ENCODE peak calls at places on chromosomes 12 and 14, in four cellular contexts. One of them, this sample, is unnamed.

GRCh38 chr12:115337693-115338543 is 653.9 kb upstream of the TBX3 start:
- DNase-seq in anterior cingulate cortex: no peak
- DNase-seq in Jurkat, Clone E6-1: no peak
- DNase-seq in stimulated activated naive B cell treated with anti-CD40 and anti-IgM and Interleukin-4, amounts not matched to agents 10 μg/mL and 1 μg/mL and 100 μg/mL, for 72 hours: no peak
- DNase-seq in this sample: peak

GRCh38 chr12:108305520-108305919 is 33.6 kb downstream of the CMKLR1 start:
- DNase-seq in anterior cingulate cortex: peak
- DNase-seq in Jurkat, Clone E6-1: no peak
- DNase-seq in stimulated activated naive B cell treated with anti-CD40 and anti-IgM and Interleukin-4, amounts not matched to agents 10 μg/mL and 1 μg/mL and 100 μg/mL, for 72 hours: no peak
- DNase-seq in this sample: no peak

GRCh38 chr12:76032043-76032981 is 736 bp upstream of the PHLDA1 start:
- DNase-seq in anterior cingulate cortex: peak
- DNase-seq in Jurkat, Clone E6-1: no peak
- DNase-seq in stimulated activated naive B cell treated with anti-CD40 and anti-IgM and Interleukin-4, amounts not matched to agents 10 μg/mL and 1 μg/mL and 100 μg/mL, for 72 hours: peak
- DNase-seq in this sample: peak

GRCh38 chr14:70303528-70304293 is 55.8 kb downstream of the COX16 start:
- DNase-seq in anterior cingulate cortex: no peak
- DNase-seq in Jurkat, Clone E6-1: no peak
- DNase-seq in stimulated activated naive B cell treated with anti-CD40 and anti-IgM and Interleukin-4, amounts not matched to agents 10 μg/mL and 1 μg/mL and 100 μg/mL, for 72 hours: no peak
- DNase-seq in this sample: no peak

GRCh38 chr12:18430425-18431048 is 169.2 kb downstream of the PIK3C2G start:
- DNase-seq in anterior cingulate cortex: no peak
- DNase-seq in Jurkat, Clone E6-1: peak
- DNase-seq in stimulated activated naive B cell treated with anti-CD40 and anti-IgM and Interleukin-4, amounts not matched to agents 10 μg/mL and 1 μg/mL and 100 μg/mL, for 72 hours: no peak
- DNase-seq in this sample: peak

GRCh38 chr12:51391047-51391837 is at the start of gene GALNT6:
- DNase-seq in anterior cingulate cortex: no peak
- DNase-seq in Jurkat, Clone E6-1: peak
- DNase-seq in stimulated activated naive B cell treated with anti-CD40 and anti-IgM and Interleukin-4, amounts not matched to agents 10 μg/mL and 1 μg/mL and 100 μg/mL, for 72 hours: peak
- DNase-seq in this sample: peak

GRCh38 chr14:75911883-75912282 is 69.9 kb downstream of the TGFB3 start:
- DNase-seq in anterior cingulate cortex: peak
- DNase-seq in Jurkat, Clone E6-1: no peak
- DNase-seq in stimulated activated naive B cell treated with anti-CD40 and anti-IgM and Interleukin-4, amounts not matched to agents 10 μg/mL and 1 μg/mL and 100 μg/mL, for 72 hours: no peak
- DNase-seq in this sample: peak

GRCh38 chr12:2429032-2429431 is 365.7 kb upstream of the FKBP4 start:
- DNase-seq in anterior cingulate cortex: no peak
- DNase-seq in Jurkat, Clone E6-1: no peak
- DNase-seq in stimulated activated naive B cell treated with anti-CD40 and anti-IgM and Interleukin-4, amounts not matched to agents 10 μg/mL and 1 μg/mL and 100 μg/mL, for 72 hours: no peak
- DNase-seq in this sample: no peak

GRCh38 chr12:75750950-75751349 is 239.5 kb upstream of the KRR1 start:
- DNase-seq in anterior cingulate cortex: no peak
- DNase-seq in Jurkat, Clone E6-1: no peak
- DNase-seq in stimulated activated naive B cell treated with anti-CD40 and anti-IgM and Interleukin-4, amounts not matched to agents 10 μg/mL and 1 μg/mL and 100 μg/mL, for 72 hours: no peak
- DNase-seq in this sample: no peak

GRCh38 chr12:64609543-64610091 is 678 bp upstream of the RASSF3 start:
- DNase-seq in anterior cingulate cortex: no peak
- DNase-seq in Jurkat, Clone E6-1: no peak
- DNase-seq in stimulated activated naive B cell treated with anti-CD40 and anti-IgM and Interleukin-4, amounts not matched to agents 10 μg/mL and 1 μg/mL and 100 μg/mL, for 72 hours: no peak
- DNase-seq in this sample: peak

GRCh38 chr12:53124352-53124723 is 21.1 kb downstream of the SOAT2 start:
- DNase-seq in anterior cingulate cortex: no peak
- DNase-seq in Jurkat, Clone E6-1: no peak
- DNase-seq in stimulated activated naive B cell treated with anti-CD40 and anti-IgM and Interleukin-4, amounts not matched to agents 10 μg/mL and 1 μg/mL and 100 μg/mL, for 72 hours: no peak
- DNase-seq in this sample: no peak

GRCh38 chr12:12167847-12168246 is 97.1 kb downstream of the BCL2L14 start:
- DNase-seq in anterior cingulate cortex: no peak
- DNase-seq in Jurkat, Clone E6-1: no peak
- DNase-seq in stimulated activated naive B cell treated with anti-CD40 and anti-IgM and Interleukin-4, amounts not matched to agents 10 μg/mL and 1 μg/mL and 100 μg/mL, for 72 hours: no peak
- DNase-seq in this sample: no peak

GRCh38 chr14:34665785-34666425 is 36.0 kb upstream of the SNX6 start:
- DNase-seq in anterior cingulate cortex: no peak
- DNase-seq in Jurkat, Clone E6-1: peak
- DNase-seq in stimulated activated naive B cell treated with anti-CD40 and anti-IgM and Interleukin-4, amounts not matched to agents 10 μg/mL and 1 μg/mL and 100 μg/mL, for 72 hours: no peak
- DNase-seq in this sample: no peak

GRCh38 chr14:36683083-36683724 is 21.5 kb downstream of the PAX9 start:
- DNase-seq in anterior cingulate cortex: no peak
- DNase-seq in Jurkat, Clone E6-1: no peak
- DNase-seq in stimulated activated naive B cell treated with anti-CD40 and anti-IgM and Interleukin-4, amounts not matched to agents 10 μg/mL and 1 μg/mL and 100 μg/mL, for 72 hours: no peak
- DNase-seq in this sample: no peak

GRCh38 chr14:69612759-69613145 is 1.4 kb downstream of the SUSD6 start:
- DNase-seq in anterior cingulate cortex: no peak
- DNase-seq in Jurkat, Clone E6-1: no peak
- DNase-seq in stimulated activated naive B cell treated with anti-CD40 and anti-IgM and Interleukin-4, amounts not matched to agents 10 μg/mL and 1 μg/mL and 100 μg/mL, for 72 hours: no peak
- DNase-seq in this sample: no peak

GRCh38 chr12:47781479-47782371 is 8.7 kb downstream of the SLC48A1 start:
- DNase-seq in anterior cingulate cortex: no peak
- DNase-seq in Jurkat, Clone E6-1: no peak
- DNase-seq in stimulated activated naive B cell treated with anti-CD40 and anti-IgM and Interleukin-4, amounts not matched to agents 10 μg/mL and 1 μg/mL and 100 μg/mL, for 72 hours: no peak
- DNase-seq in this sample: no peak

GRCh38 chr12:32148372-32148771 is 41.7 kb downstream of the BICD1 start:
- DNase-seq in anterior cingulate cortex: no peak
- DNase-seq in Jurkat, Clone E6-1: no peak
- DNase-seq in stimulated activated naive B cell treated with anti-CD40 and anti-IgM and Interleukin-4, amounts not matched to agents 10 μg/mL and 1 μg/mL and 100 μg/mL, for 72 hours: no peak
- DNase-seq in this sample: no peak

GRCh38 chr14:53979141-53979673 is 22.6 kb upstream of the BMP4 start:
- DNase-seq in anterior cingulate cortex: no peak
- DNase-seq in Jurkat, Clone E6-1: no peak
- DNase-seq in stimulated activated naive B cell treated with anti-CD40 and anti-IgM and Interleukin-4, amounts not matched to agents 10 μg/mL and 1 μg/mL and 100 μg/mL, for 72 hours: no peak
- DNase-seq in this sample: no peak

GRCh38 chr14:57182760-57183503 is 85.8 kb downstream of the EXOC5 start:
- DNase-seq in anterior cingulate cortex: no peak
- DNase-seq in Jurkat, Clone E6-1: peak
- DNase-seq in stimulated activated naive B cell treated with anti-CD40 and anti-IgM and Interleukin-4, amounts not matched to agents 10 μg/mL and 1 μg/mL and 100 μg/mL, for 72 hours: no peak
- DNase-seq in this sample: no peak

GRCh38 chr14:31270196-31270772 is 62.7 kb upstream of the HECTD1 start:
- DNase-seq in anterior cingulate cortex: no peak
- DNase-seq in Jurkat, Clone E6-1: no peak
- DNase-seq in stimulated activated naive B cell treated with anti-CD40 and anti-IgM and Interleukin-4, amounts not matched to agents 10 μg/mL and 1 μg/mL and 100 μg/mL, for 72 hours: no peak
- DNase-seq in this sample: no peak

GRCh38 chr12:121568971-121569808 is 11.6 kb downstream of the KDM2B start:
- DNase-seq in anterior cingulate cortex: no peak
- DNase-seq in Jurkat, Clone E6-1: no peak
- DNase-seq in stimulated activated naive B cell treated with anti-CD40 and anti-IgM and Interleukin-4, amounts not matched to agents 10 μg/mL and 1 μg/mL and 100 μg/mL, for 72 hours: no peak
- DNase-seq in this sample: no peak

GRCh38 chr12:4011597-4011996 is 138.4 kb upstream of the PARP11 start:
- DNase-seq in anterior cingulate cortex: no peak
- DNase-seq in Jurkat, Clone E6-1: no peak
- DNase-seq in stimulated activated naive B cell treated with anti-CD40 and anti-IgM and Interleukin-4, amounts not matched to agents 10 μg/mL and 1 μg/mL and 100 μg/mL, for 72 hours: no peak
- DNase-seq in this sample: no peak

GRCh38 chr12:10293570-10294227 is 14.0 kb upstream of the KLRD1 start:
- DNase-seq in anterior cingulate cortex: no peak
- DNase-seq in Jurkat, Clone E6-1: peak
- DNase-seq in stimulated activated naive B cell treated with anti-CD40 and anti-IgM and Interleukin-4, amounts not matched to agents 10 μg/mL and 1 μg/mL and 100 μg/mL, for 72 hours: no peak
- DNase-seq in this sample: no peak

GRCh38 chr12:73308079-73308478 is 1035.9 kb downstream of the TRHDE start:
- DNase-seq in anterior cingulate cortex: no peak
- DNase-seq in Jurkat, Clone E6-1: no peak
- DNase-seq in stimulated activated naive B cell treated with anti-CD40 and anti-IgM and Interleukin-4, amounts not matched to agents 10 μg/mL and 1 μg/mL and 100 μg/mL, for 72 hours: no peak
- DNase-seq in this sample: no peak

GRCh38 chr14:20782280-20782890 is 1.3 kb downstream of the RNASE6 start:
- DNase-seq in anterior cingulate cortex: no peak
- DNase-seq in Jurkat, Clone E6-1: peak
- DNase-seq in stimulated activated naive B cell treated with anti-CD40 and anti-IgM and Interleukin-4, amounts not matched to agents 10 μg/mL and 1 μg/mL and 100 μg/mL, for 72 hours: peak
- DNase-seq in this sample: peak

GRCh38 chr12:2191534-2192153 is 138.9 kb downstream of the CACNA1C start:
- DNase-seq in anterior cingulate cortex: no peak
- DNase-seq in Jurkat, Clone E6-1: no peak
- DNase-seq in stimulated activated naive B cell treated with anti-CD40 and anti-IgM and Interleukin-4, amounts not matched to agents 10 μg/mL and 1 μg/mL and 100 μg/mL, for 72 hours: no peak
- DNase-seq in this sample: no peak

GRCh38 chr12:131056626-131057025 is 102.9 kb downstream of the ADGRD1 start:
- DNase-seq in anterior cingulate cortex: no peak
- DNase-seq in Jurkat, Clone E6-1: no peak
- DNase-seq in stimulated activated naive B cell treated with anti-CD40 and anti-IgM and Interleukin-4, amounts not matched to agents 10 μg/mL and 1 μg/mL and 100 μg/mL, for 72 hours: no peak
- DNase-seq in this sample: no peak

GRCh38 chr14:50335989-50336391 is 23.9 kb downstream of the DMAC2L start:
- DNase-seq in anterior cingulate cortex: peak
- DNase-seq in Jurkat, Clone E6-1: no peak
- DNase-seq in stimulated activated naive B cell treated with anti-CD40 and anti-IgM and Interleukin-4, amounts not matched to agents 10 μg/mL and 1 μg/mL and 100 μg/mL, for 72 hours: no peak
- DNase-seq in this sample: peak

GRCh38 chr12:108768591-108769500 is 37.5 kb upstream of the CORO1C start:
- DNase-seq in anterior cingulate cortex: no peak
- DNase-seq in Jurkat, Clone E6-1: no peak
- DNase-seq in stimulated activated naive B cell treated with anti-CD40 and anti-IgM and Interleukin-4, amounts not matched to agents 10 μg/mL and 1 μg/mL and 100 μg/mL, for 72 hours: peak
- DNase-seq in this sample: no peak

GRCh38 chr12:85733441-85733840 is 102.8 kb downstream of the RASSF9 start:
- DNase-seq in anterior cingulate cortex: no peak
- DNase-seq in Jurkat, Clone E6-1: no peak
- DNase-seq in stimulated activated naive B cell treated with anti-CD40 and anti-IgM and Interleukin-4, amounts not matched to agents 10 μg/mL and 1 μg/mL and 100 μg/mL, for 72 hours: no peak
- DNase-seq in this sample: no peak

GRCh38 chr14:37977481-37977880 is 230.2 kb upstream of the SSTR1 start:
- DNase-seq in anterior cingulate cortex: no peak
- DNase-seq in Jurkat, Clone E6-1: no peak
- DNase-seq in stimulated activated naive B cell treated with anti-CD40 and anti-IgM and Interleukin-4, amounts not matched to agents 10 μg/mL and 1 μg/mL and 100 μg/mL, for 72 hours: no peak
- DNase-seq in this sample: no peak

GRCh38 chr12:116053479-116054195 is 223.9 kb downstream of the MED13L start:
- DNase-seq in anterior cingulate cortex: no peak
- DNase-seq in Jurkat, Clone E6-1: no peak
- DNase-seq in stimulated activated naive B cell treated with anti-CD40 and anti-IgM and Interleukin-4, amounts not matched to agents 10 μg/mL and 1 μg/mL and 100 μg/mL, for 72 hours: no peak
- DNase-seq in this sample: peak

GRCh38 chr12:119684730-119685129 is 16.8 kb downstream of the PRKAB1 start:
- DNase-seq in anterior cingulate cortex: no peak
- DNase-seq in Jurkat, Clone E6-1: no peak
- DNase-seq in stimulated activated naive B cell treated with anti-CD40 and anti-IgM and Interleukin-4, amounts not matched to agents 10 μg/mL and 1 μg/mL and 100 μg/mL, for 72 hours: no peak
- DNase-seq in this sample: no peak

This sample was measured in globus pallidus.